ENCODE peak calls at places on chromosomes 4 and X, in four cellular contexts. One of them, this sample, is unnamed.

GRCh38 chrX:5681159-5681558 is 547.5 kb downstream of the NLGN4X start:
- DNase-seq in K562: peak; percentile 0
- DNase-seq in HepG2: no peak
- DNase-seq in WTC11: no peak
- DNase-seq in this sample: peak; percentile 12

GRCh38 chr4:88792268-88792781 is 94.7 kb upstream of the NAP1L5 start:
- DNase-seq in K562: no peak
- DNase-seq in HepG2: peak; percentile 9
- DNase-seq in WTC11: no peak
- DNase-seq in this sample: no peak

GRCh38 chr4:108885211-108885610 is 122.4 kb upstream of the ETNPPL start:
- DNase-seq in K562: no peak
- DNase-seq in HepG2: no peak
- DNase-seq in WTC11: no peak
- DNase-seq in this sample: no peak

GRCh38 chrX:16185725-16186136 is 18.4 kb downstream of the MAGEB17 start:
- DNase-seq in K562: peak; percentile 38
- DNase-seq in HepG2: no peak
- DNase-seq in WTC11: no peak
- DNase-seq in this sample: no peak

GRCh38 chr4:170091069-170091696 is 1.4 kb upstream of the AADAT start:
- DNase-seq in K562: no peak
- DNase-seq in HepG2: no peak
- DNase-seq in WTC11: peak; percentile 41
- DNase-seq in this sample: no peak

GRCh38 chr4:149120331-149121014 is 678.3 kb upstream of the NR3C2 start:
- DNase-seq in K562: no peak
- DNase-seq in HepG2: no peak
- DNase-seq in WTC11: no peak
- DNase-seq in this sample: no peak

GRCh38 chr4:20825493-20825892 is 125.2 kb downstream of the PACRGL start:
- DNase-seq in K562: no peak
- DNase-seq in HepG2: no peak
- DNase-seq in WTC11: no peak
- DNase-seq in this sample: no peak

GRCh38 chr4:72302981-72303704 is 265.9 kb downstream of the ADAMTS3 start:
- DNase-seq in K562: peak; percentile 66
- DNase-seq in HepG2: peak; percentile 34
- DNase-seq in WTC11: peak; percentile 58
- DNase-seq in this sample: peak; percentile 53

GRCh38 chrX:6203462-6204215 is 25.0 kb downstream of the NLGN4X start:
- DNase-seq in K562: no peak
- DNase-seq in HepG2: no peak
- DNase-seq in WTC11: no peak
- DNase-seq in this sample: no peak

GRCh38 chr4:154707877-154708276 is 35.9 kb upstream of the LRAT start:
- DNase-seq in K562: no peak
- DNase-seq in HepG2: no peak
- DNase-seq in WTC11: no peak
- DNase-seq in this sample: no peak

GRCh38 chr4:149980941-149981340 is 97.3 kb upstream of the DCLK2 start:
- DNase-seq in K562: peak; percentile 61
- DNase-seq in HepG2: peak; percentile 26
- DNase-seq in WTC11: peak; percentile 60
- DNase-seq in this sample: peak; percentile 60

GRCh38 chr4:67765928-67766327 is 11.7 kb upstream of the GNRHR start:
- DNase-seq in K562: no peak
- DNase-seq in HepG2: no peak
- DNase-seq in WTC11: no peak
- DNase-seq in this sample: no peak

GRCh38 chr4:60724623-60725022 is 475.5 kb upstream of the ADGRL3 start:
- DNase-seq in K562: no peak
- DNase-seq in HepG2: no peak
- DNase-seq in WTC11: no peak
- DNase-seq in this sample: no peak

GRCh38 chr4:43337707-43338106 is 445.2 kb downstream of the GRXCR1 start:
- DNase-seq in K562: no peak
- DNase-seq in HepG2: no peak
- DNase-seq in WTC11: no peak
- DNase-seq in this sample: no peak

GRCh38 chr4:27048350-27049100 is 187.9 kb downstream of the STIM2 start:
- DNase-seq in K562: peak; percentile 31
- DNase-seq in HepG2: no peak
- DNase-seq in WTC11: no peak
- DNase-seq in this sample: peak; percentile 21

GRCh38 chr4:56465599-56466295 is 1.7 kb upstream of the SRP72 start:
- DNase-seq in K562: peak; percentile 34
- DNase-seq in HepG2: no peak
- DNase-seq in WTC11: no peak
- DNase-seq in this sample: no peak

GRCh38 chrX:119757979-119758681 is at the start of gene SOWAHD:
- DNase-seq in K562: peak; percentile 32
- DNase-seq in HepG2: peak; percentile 50
- DNase-seq in WTC11: peak; percentile 63
- DNase-seq in this sample: peak; percentile 53

GRCh38 chr4:81625422-81626417 is 154.0 kb upstream of the RASGEF1B start:
- DNase-seq in K562: no peak
- DNase-seq in HepG2: no peak
- DNase-seq in WTC11: no peak
- DNase-seq in this sample: no peak

GRCh38 chr4:2047031-2047660 is 12.0 kb upstream of the NAT8L start:
- DNase-seq in K562: no peak
- DNase-seq in HepG2: no peak
- DNase-seq in WTC11: no peak
- DNase-seq in this sample: no peak

GRCh38 chrX:13857804-13858203 is 40.9 kb upstream of the GPM6B start:
- DNase-seq in K562: no peak
- DNase-seq in HepG2: no peak
- DNase-seq in WTC11: no peak
- DNase-seq in this sample: no peak

GRCh38 chrX:130829526-130830515 is 73.2 kb downstream of the ENOX2 start:
- DNase-seq in K562: no peak
- DNase-seq in HepG2: no peak
- DNase-seq in WTC11: no peak
- DNase-seq in this sample: no peak

GRCh38 chrX:47831788-47832187 is 4.9 kb upstream of the ZNF81 start:
- DNase-seq in K562: peak; percentile 67
- DNase-seq in HepG2: peak; percentile 29
- DNase-seq in WTC11: peak; percentile 65
- DNase-seq in this sample: peak; percentile 63

GRCh38 chr4:185711764-185712163 is 100.2 kb downstream of the SORBS2 start:
- DNase-seq in K562: no peak
- DNase-seq in HepG2: no peak
- DNase-seq in WTC11: no peak
- DNase-seq in this sample: no peak

GRCh38 chrX:3651272-3651671 is 62.2 kb downstream of the PRKX start:
- DNase-seq in K562: peak; percentile 25
- DNase-seq in HepG2: no peak
- DNase-seq in WTC11: no peak
- DNase-seq in this sample: no peak

GRCh38 chrX:95145848-95146540 is 1472.0 kb downstream of the FAM133A start:
- DNase-seq in K562: no peak
- DNase-seq in HepG2: no peak
- DNase-seq in WTC11: no peak
- DNase-seq in this sample: no peak

GRCh38 chr4:107669068-107669467 is 51.0 kb downstream of the PAPSS1 start:
- DNase-seq in K562: no peak
- DNase-seq in HepG2: peak; percentile 3
- DNase-seq in WTC11: no peak
- DNase-seq in this sample: no peak

GRCh38 chrX:39059866-39060265 is 258.6 kb downstream of the MID1IP1 start:
- DNase-seq in K562: no peak
- DNase-seq in HepG2: no peak
- DNase-seq in WTC11: no peak
- DNase-seq in this sample: no peak

GRCh38 chr4:101346312-101346561 is 1.1 kb downstream of the PPP3CA start:
- DNase-seq in K562: no peak
- DNase-seq in HepG2: peak; percentile 16
- DNase-seq in WTC11: no peak
- DNase-seq in this sample: no peak

GRCh38 chr4:10535900-10536299 is 78.7 kb upstream of the ZNF518B start:
- DNase-seq in K562: no peak
- DNase-seq in HepG2: no peak
- DNase-seq in WTC11: no peak
- DNase-seq in this sample: no peak

GRCh38 chr4:8402640-8403039 is 37.9 kb downstream of the ACOX3 start:
- DNase-seq in K562: no peak
- DNase-seq in HepG2: no peak
- DNase-seq in WTC11: no peak
- DNase-seq in this sample: no peak

GRCh38 chrX:40096395-40097091 is 1.2 kb downstream of the BCOR start:
- DNase-seq in K562: peak; percentile 53
- DNase-seq in HepG2: no peak
- DNase-seq in WTC11: no peak
- DNase-seq in this sample: no peak

GRCh38 chr4:8478371-8478770 is 37.8 kb downstream of the TRMT44 start:
- DNase-seq in K562: no peak
- DNase-seq in HepG2: no peak
- DNase-seq in WTC11: no peak
- DNase-seq in this sample: no peak

GRCh38 chr4:53712326-53712725 is 121.0 kb upstream of the LNX1 start:
- DNase-seq in K562: no peak
- DNase-seq in HepG2: no peak
- DNase-seq in WTC11: no peak
- DNase-seq in this sample: no peak

GRCh38 chr4:150828159-150828558 is 186.9 kb downstream of the LRBA start:
- DNase-seq in K562: no peak
- DNase-seq in HepG2: no peak
- DNase-seq in WTC11: no peak
- DNase-seq in this sample: no peak

GRCh38 chr4:5887011-5887360 is 5.9 kb downstream of the CRMP1 start:
- DNase-seq in K562: no peak
- DNase-seq in HepG2: no peak
- DNase-seq in WTC11: no peak
- DNase-seq in this sample: no peak

GRCh38 chr4:5887361-5888221 is 5.3 kb downstream of the CRMP1 start:
- DNase-seq in K562: no peak
- DNase-seq in HepG2: no peak
- DNase-seq in WTC11: peak; percentile 56
- DNase-seq in this sample: no peak

GRCh38 chr4:5890063-5890727 is 2.7 kb downstream of the CRMP1 start:
- DNase-seq in K562: no peak
- DNase-seq in HepG2: no peak
- DNase-seq in WTC11: peak; percentile 93
- DNase-seq in this sample: peak; percentile 82

GRCh38 chr4:5888706-5889696 is 3.9 kb downstream of the CRMP1 start:
- DNase-seq in K562: no peak
- DNase-seq in HepG2: no peak
- DNase-seq in WTC11: no peak
- DNase-seq in this sample: no peak

GRCh38 chr4:5888222-5888701 is 4.6 kb downstream of the CRMP1 start:
- DNase-seq in K562: no peak
- DNase-seq in HepG2: no peak
- DNase-seq in WTC11: peak; percentile 75
- DNase-seq in this sample: peak; percentile 62
- TF ChIP-seq ELF4 in K562: no peak
- TF ChIP-seq ELF4 in HepG2: no peak
- TF ChIP-seq ELF4 in WTC11: no peak
- TF ChIP-seq ELF4 in this sample: no peak

GRCh38 chrX:35733879-35734278 is 64.3 kb upstream of the MAGEB16 start:
- DNase-seq in K562: no peak
- DNase-seq in HepG2: no peak
- DNase-seq in WTC11: no peak
- DNase-seq in this sample: no peak
- TF ChIP-seq ELF4 in K562: no peak
- TF ChIP-seq ELF4 in HepG2: no peak
- TF ChIP-seq ELF4 in WTC11: no peak
- TF ChIP-seq ELF4 in this sample: no peak

GRCh38 chr4:5842456-5842855 is 50.4 kb downstream of the CRMP1 start:
- DNase-seq in K562: no peak
- DNase-seq in HepG2: no peak
- DNase-seq in WTC11: no peak
- DNase-seq in this sample: no peak

GRCh38 chr4:5839751-5840674 is 52.9 kb downstream of the CRMP1 start:
- DNase-seq in K562: no peak
- DNase-seq in HepG2: no peak
- DNase-seq in WTC11: no peak
- DNase-seq in this sample: no peak

GRCh38 chr4:5839332-5839731 is 53.6 kb downstream of the CRMP1 start:
- DNase-seq in K562: no peak
- DNase-seq in HepG2: no peak
- DNase-seq in WTC11: no peak
- DNase-seq in this sample: no peak

DNA sequence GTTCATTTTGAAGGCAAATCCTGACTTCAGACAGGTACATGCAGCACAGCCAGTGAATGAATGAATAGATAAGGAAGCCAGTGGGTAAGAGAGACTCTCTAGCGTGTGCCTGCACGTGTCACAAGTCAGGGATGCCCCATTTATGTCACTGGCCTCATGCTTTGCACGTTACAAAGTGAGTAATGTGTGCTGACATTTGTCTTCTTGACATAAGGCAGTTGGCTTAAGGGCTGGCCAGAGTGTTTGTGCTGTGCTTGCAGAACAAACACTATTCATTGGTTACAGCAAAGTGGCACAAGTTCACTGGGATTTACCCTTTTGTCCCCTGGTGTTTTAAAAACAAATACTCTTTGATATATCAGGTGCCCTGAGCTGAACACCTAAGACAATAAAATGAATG is 55.9 kb downstream of the CRMP1 start:
- DNase-seq in K562: no peak
- DNase-seq in HepG2: peak; percentile 46
- DNase-seq in WTC11: no peak
- DNase-seq in this sample: no peak
- TF ChIP-seq ELF4 in K562: no peak
- TF ChIP-seq ELF4 in HepG2: no peak
- TF ChIP-seq ELF4 in WTC11: no peak
- TF ChIP-seq ELF4 in this sample: no peak

DNA sequence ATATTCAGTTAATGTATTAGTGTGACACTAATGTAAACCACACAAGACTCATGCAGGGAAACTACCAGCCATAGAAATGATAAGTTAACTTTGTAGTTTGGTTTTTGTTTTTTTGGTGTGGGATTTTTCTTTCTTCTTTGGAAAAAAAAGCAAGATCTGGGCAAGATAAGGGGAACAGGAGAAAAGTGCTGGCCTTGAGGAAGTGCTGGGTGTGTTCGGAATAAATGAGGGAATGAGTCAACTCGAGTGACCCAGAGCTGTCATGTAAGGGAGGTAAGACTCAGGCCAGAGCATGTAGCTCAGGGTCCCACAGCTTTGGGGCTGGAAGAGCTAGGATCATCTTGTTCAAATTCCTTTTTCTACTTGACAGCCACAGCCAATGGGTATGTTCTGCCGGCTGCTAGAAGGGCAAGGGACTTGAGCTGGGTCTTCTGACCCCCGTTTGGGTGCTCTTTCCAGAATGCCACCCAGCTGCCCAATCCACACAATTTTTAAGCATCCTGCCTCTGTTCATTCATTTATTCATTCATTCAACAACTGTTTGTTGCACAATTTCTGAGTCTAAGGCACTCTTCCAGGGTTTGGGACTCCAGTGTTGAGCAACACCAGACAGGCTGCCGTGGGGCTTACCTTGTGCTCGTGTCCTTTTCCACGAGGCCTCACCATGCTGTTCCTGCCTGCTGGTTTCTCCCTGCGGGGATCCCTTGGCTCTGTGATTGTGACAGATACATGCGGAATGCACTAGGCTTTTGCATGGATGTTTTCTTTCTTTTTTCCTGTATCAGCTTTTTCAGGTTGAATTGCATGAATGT is 54.5 kb downstream of the CLDN34 start:
- DNase-seq in K562: no peak
- DNase-seq in HepG2: no peak
- DNase-seq in WTC11: no peak
- DNase-seq in this sample: no peak
- TF ChIP-seq ELF4 in K562: no peak
- TF ChIP-seq ELF4 in HepG2: no peak
- TF ChIP-seq ELF4 in WTC11: no peak
- TF ChIP-seq ELF4 in this sample: no peak